ENCODE peak calls at places on chromosomes 13 and 19, in nine cellular contexts. E is Daoy; U is stimulated activated CD8-positive, alpha-beta memory T cell treated with anti-CD3 and anti-CD28 coated beads, Interleukin-12 subunit alpha, Interleukin-12 subunit beta, amount 100 ng/mL, for 1 hour; B is NCI-H1092 treated with DMSO at 0.1 percent for 48 hours; I is activated CD4-positive, alpha-beta T cell treated with anti-CD3 and anti-CD28 coated beads for 24 hours; V is CD4-positive, CD25-positive, alpha-beta regulatory T cell; W is Calu3; Y is activated CD8-positive, alpha-beta T cell treated with anti-CD3 and anti-CD28 coated beads for 36 hours; P is T-helper 2 cell. T is an unnamed sample.

GRCh38 chr19:15161028-15161984 is 39.5 kb downstream of the NOTCH3 start:
- DNase-seq in E (peak), U (no peak), B (peak), I (no peak), V (no peak), W (peak), Y (no peak), P (no peak), T (no peak)

GRCh38 chr19:20167020-20167644 is at the start of gene ZNF486:
- DNase-seq in E (peak), U (peak), B (peak), I (peak), V (peak), W (no peak), Y (peak), P (peak), T (peak)

GRCh38 chr13:28338742-28339141 is 156.2 kb downstream of the FLT1 start:
- DNase-seq in E (no peak), U (no peak), B (no peak), I (no peak), V (no peak), W (no peak), Y (no peak), P (no peak), T (no peak)

GRCh38 chr13:114319441-114319871 is 5.2 kb downstream of the CHAMP1 start:
- DNase-seq in E (no peak), U (no peak), B (no peak), I (no peak), V (no peak), W (no peak), Y (no peak), P (no peak), T (no peak)

GRCh38 chr13:41443969-41444368 is 13.4 kb upstream of the RGCC start:
- DNase-seq in E (no peak), U (no peak), B (no peak), I (no peak), V (no peak), W (no peak), Y (no peak), P (no peak), T (no peak)

GRCh38 chr19:44682807-44683206 is 11.5 kb downstream of the CEACAM19 start:
- DNase-seq in E (no peak), U (no peak), B (no peak), I (no peak), V (no peak), W (no peak), Y (no peak), P (no peak), T (no peak)

GRCh38 chr13:63094069-63094468 is 1678.4 kb upstream of the PCDH20 start:
- DNase-seq in E (no peak), U (no peak), B (no peak), I (no peak), V (no peak), W (no peak), Y (no peak), P (no peak), T (no peak)

GRCh38 chr13:35700661-35701060 is 224.2 kb upstream of the MAB21L1 start:
- DNase-seq in E (no peak), U (no peak), B (no peak), I (no peak), V (no peak), W (no peak), Y (no peak), P (no peak), T (no peak)

GRCh38 chr13:97851269-97851668 is 102.2 kb upstream of the IPO5 start:
- DNase-seq in E (no peak), U (no peak), B (no peak), I (no peak), V (no peak), W (no peak), Y (no peak), P (no peak), T (no peak)

GRCh38 chr19:45471866-45472556 is 4.2 kb downstream of the FOSB start:
- DNase-seq in E (no peak), U (no peak), B (no peak), I (no peak), V (no peak), W (no peak), Y (no peak), P (no peak), T (no peak)

T was measured in amygdala.